ENCODE peak calls at places on chromosomes 1 and 21, in ten cellular contexts. One of them, this sample, is unnamed.

GRCh38 chr1:191757003-191757402 is 401.3 kb upstream of the RGS18 start:
- DNase-seq in GM23248: no peak
- DNase-seq in PC-3: no peak
- DNase-seq in substantia nigra: no peak
- DNase-seq in A549: no peak
- DNase-seq in endothelial cell of umbilical vein: no peak
- DNase-seq in lower lobe of right lung: no peak
- DNase-seq in CD8-positive, alpha-beta memory T cell: no peak
- DNase-seq in mesenchymal stem cell: no peak
- DNase-seq in tibial artery: no peak
- DNase-seq in this sample: no peak

GRCh38 chr1:100622966-100623762 is 85.2 kb downstream of the GPR88 start:
- DNase-seq in lower lobe of right lung: no peak
- DNase-seq in endothelial cell of umbilical vein: no peak
- DNase-seq in PC-3: peak
- DNase-seq in substantia nigra: no peak
- DNase-seq in A549: no peak
- DNase-seq in GM23248: peak
- DNase-seq in mesenchymal stem cell: peak
- DNase-seq in tibial artery: no peak
- DNase-seq in CD8-positive, alpha-beta memory T cell: no peak
- DNase-seq in this sample: no peak

GRCh38 chr1:151458936-151459330 is 361 bp downstream of the POGZ start:
- DNase-seq in lower lobe of right lung: peak
- DNase-seq in tibial artery: peak
- DNase-seq in PC-3: peak
- DNase-seq in CD8-positive, alpha-beta memory T cell: peak
- DNase-seq in A549: peak
- DNase-seq in endothelial cell of umbilical vein: peak
- DNase-seq in mesenchymal stem cell: peak
- DNase-seq in GM23248: peak
- DNase-seq in substantia nigra: peak
- DNase-seq in this sample: peak

GRCh38 chr21:19759836-19760235 is 1238.4 kb upstream of the NCAM2 start:
- DNase-seq in tibial artery: no peak
- DNase-seq in lower lobe of right lung: no peak
- DNase-seq in PC-3: no peak
- DNase-seq in GM23248: no peak
- DNase-seq in CD8-positive, alpha-beta memory T cell: no peak
- DNase-seq in A549: no peak
- DNase-seq in substantia nigra: no peak
- DNase-seq in endothelial cell of umbilical vein: no peak
- DNase-seq in mesenchymal stem cell: no peak
- DNase-seq in this sample: no peak

GRCh38 chr1:247118946-247119446 is 14.8 kb upstream of the ZNF669 start:
- DNase-seq in A549: peak
- DNase-seq in mesenchymal stem cell: no peak
- DNase-seq in GM23248: peak
- DNase-seq in lower lobe of right lung: no peak
- DNase-seq in CD8-positive, alpha-beta memory T cell: no peak
- DNase-seq in substantia nigra: no peak
- DNase-seq in endothelial cell of umbilical vein: no peak
- DNase-seq in tibial artery: no peak
- DNase-seq in PC-3: peak
- DNase-seq in this sample: no peak

GRCh38 chr1:235758931-235759330 is 107.8 kb downstream of the LYST start:
- DNase-seq in tibial artery: no peak
- DNase-seq in A549: no peak
- DNase-seq in mesenchymal stem cell: peak
- DNase-seq in PC-3: no peak
- DNase-seq in CD8-positive, alpha-beta memory T cell: no peak
- DNase-seq in substantia nigra: no peak
- DNase-seq in GM23248: no peak
- DNase-seq in lower lobe of right lung: no peak
- DNase-seq in endothelial cell of umbilical vein: no peak
- DNase-seq in this sample: peak

GRCh38 chr1:24562625-24563024 is 6.7 kb downstream of the NCMAP start:
- DNase-seq in tibial artery: peak
- DNase-seq in GM23248: no peak
- DNase-seq in PC-3: peak
- DNase-seq in mesenchymal stem cell: no peak
- DNase-seq in endothelial cell of umbilical vein: no peak
- DNase-seq in CD8-positive, alpha-beta memory T cell: no peak
- DNase-seq in substantia nigra: no peak
- DNase-seq in A549: no peak
- DNase-seq in lower lobe of right lung: no peak
- DNase-seq in this sample: no peak

GRCh38 chr1:39896909-39897685 is 4.6 kb downstream of the MYCL start:
- DNase-seq in CD8-positive, alpha-beta memory T cell: no peak
- DNase-seq in substantia nigra: no peak
- DNase-seq in PC-3: no peak
- DNase-seq in A549: no peak
- DNase-seq in mesenchymal stem cell: peak
- DNase-seq in lower lobe of right lung: no peak
- DNase-seq in endothelial cell of umbilical vein: no peak
- DNase-seq in tibial artery: no peak
- DNase-seq in GM23248: peak
- DNase-seq in this sample: no peak

GRCh38 chr1:88890790-88891317 is 513 bp downstream of the GTF2B start:
- DNase-seq in substantia nigra: peak
- DNase-seq in tibial artery: no peak
- DNase-seq in mesenchymal stem cell: peak
- DNase-seq in endothelial cell of umbilical vein: peak
- DNase-seq in GM23248: peak
- DNase-seq in A549: no peak
- DNase-seq in lower lobe of right lung: no peak
- DNase-seq in CD8-positive, alpha-beta memory T cell: peak
- DNase-seq in PC-3: peak
- DNase-seq in this sample: no peak

GRCh38 chr1:19436716-19437476 is 48.4 kb downstream of the CAPZB start:
- DNase-seq in substantia nigra: peak
- DNase-seq in PC-3: peak
- DNase-seq in mesenchymal stem cell: peak
- DNase-seq in A549: no peak
- DNase-seq in GM23248: peak
- DNase-seq in CD8-positive, alpha-beta memory T cell: no peak
- DNase-seq in tibial artery: peak
- DNase-seq in lower lobe of right lung: peak
- DNase-seq in endothelial cell of umbilical vein: peak
- DNase-seq in this sample: no peak

GRCh38 chr1:84300501-84300900 is 1.0 kb upstream of the SAMD13 start:
- DNase-seq in substantia nigra: no peak
- DNase-seq in tibial artery: no peak
- DNase-seq in mesenchymal stem cell: no peak
- DNase-seq in lower lobe of right lung: no peak
- DNase-seq in PC-3: no peak
- DNase-seq in GM23248: no peak
- DNase-seq in endothelial cell of umbilical vein: no peak
- DNase-seq in A549: no peak
- DNase-seq in CD8-positive, alpha-beta memory T cell: no peak
- DNase-seq in this sample: no peak
- H3K27ac ChIP-seq in substantia nigra: peak
- H3K27ac ChIP-seq in tibial artery: no peak
- H3K27ac ChIP-seq in mesenchymal stem cell: no peak
- H3K27ac ChIP-seq in lower lobe of right lung: no peak
- H3K27ac ChIP-seq in PC-3: peak
- H3K27ac ChIP-seq in GM23248: peak
- H3K27ac ChIP-seq in endothelial cell of umbilical vein: peak
- H3K27ac ChIP-seq in A549: peak
- H3K27ac ChIP-seq in CD8-positive, alpha-beta memory T cell: no peak
- H3K27ac ChIP-seq in this sample: no peak

DNA sequence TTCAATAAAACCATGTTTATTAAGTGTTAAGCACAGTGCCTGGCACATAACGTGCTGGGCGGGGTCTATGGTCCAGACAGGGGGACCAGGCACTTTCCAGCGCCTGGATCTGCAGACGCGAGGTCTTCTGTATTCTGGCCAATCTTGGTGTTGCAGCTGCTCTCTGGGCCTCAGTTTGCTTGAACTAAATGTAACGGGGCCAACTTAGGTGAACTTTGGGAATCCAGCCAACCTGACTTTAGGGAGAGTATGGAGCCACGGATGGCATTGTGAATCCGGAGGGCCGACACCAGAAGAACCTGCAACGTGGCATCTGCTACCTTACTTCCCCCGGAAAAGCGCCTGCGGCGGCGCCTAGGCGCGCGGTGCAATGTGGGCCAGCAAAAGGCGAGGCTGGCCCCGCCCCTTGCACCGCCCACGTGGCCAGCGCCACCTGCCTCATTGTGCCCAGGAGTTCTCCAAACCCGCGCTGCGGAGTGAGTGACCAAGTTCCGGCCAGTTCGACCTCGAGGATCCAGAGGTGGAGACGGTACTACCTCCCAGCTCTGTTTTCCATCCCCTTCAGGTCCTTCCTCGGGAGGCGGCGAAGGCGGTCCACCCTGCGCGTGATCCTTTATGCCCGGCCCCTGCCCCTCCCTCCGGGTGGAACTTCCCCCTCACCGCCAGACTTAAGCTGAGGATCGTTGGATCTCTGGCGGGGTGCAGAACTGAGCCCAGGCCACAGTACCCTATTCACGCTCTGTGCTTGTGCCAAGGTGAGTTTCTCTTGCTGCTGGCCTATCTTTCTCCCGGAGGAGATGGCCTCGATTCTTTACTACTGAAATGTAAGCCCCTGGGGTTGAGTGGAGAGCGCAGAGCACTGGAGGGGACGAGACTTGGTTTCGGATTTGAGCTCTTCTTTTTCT is at the start of gene AKR1A1:
- DNase-seq in tibial artery: peak
- DNase-seq in endothelial cell of umbilical vein: peak
- DNase-seq in CD8-positive, alpha-beta memory T cell: peak
- DNase-seq in PC-3: peak
- DNase-seq in A549: peak
- DNase-seq in mesenchymal stem cell: peak
- DNase-seq in substantia nigra: peak
- DNase-seq in GM23248: peak
- DNase-seq in lower lobe of right lung: peak
- DNase-seq in this sample: peak
- H3K27ac ChIP-seq in tibial artery: peak
- H3K27ac ChIP-seq in endothelial cell of umbilical vein: peak
- H3K27ac ChIP-seq in CD8-positive, alpha-beta memory T cell: peak
- H3K27ac ChIP-seq in PC-3: peak
- H3K27ac ChIP-seq in A549: peak
- H3K27ac ChIP-seq in mesenchymal stem cell: peak
- H3K27ac ChIP-seq in substantia nigra: peak
- H3K27ac ChIP-seq in GM23248: peak
- H3K27ac ChIP-seq in lower lobe of right lung: peak
- H3K27ac ChIP-seq in this sample: peak

GRCh38 chr1:110684476-110684875 is 9.7 kb upstream of the KCNA3 start:
- DNase-seq in PC-3: no peak
- DNase-seq in mesenchymal stem cell: no peak
- DNase-seq in A549: no peak
- DNase-seq in tibial artery: no peak
- DNase-seq in GM23248: no peak
- DNase-seq in CD8-positive, alpha-beta memory T cell: no peak
- DNase-seq in endothelial cell of umbilical vein: no peak
- DNase-seq in lower lobe of right lung: no peak
- DNase-seq in substantia nigra: no peak
- DNase-seq in this sample: no peak

GRCh38 chr1:110689868-110690267 is 15.1 kb upstream of the KCNA3 start:
- DNase-seq in GM23248: no peak
- DNase-seq in mesenchymal stem cell: no peak
- DNase-seq in lower lobe of right lung: no peak
- DNase-seq in A549: no peak
- DNase-seq in PC-3: no peak
- DNase-seq in endothelial cell of umbilical vein: no peak
- DNase-seq in substantia nigra: no peak
- DNase-seq in CD8-positive, alpha-beta memory T cell: no peak
- DNase-seq in tibial artery: no peak
- DNase-seq in this sample: no peak

GRCh38 chr1:110690966-110691365 is 16.2 kb upstream of the KCNA3 start:
- DNase-seq in GM23248: no peak
- DNase-seq in endothelial cell of umbilical vein: no peak
- DNase-seq in CD8-positive, alpha-beta memory T cell: no peak
- DNase-seq in mesenchymal stem cell: no peak
- DNase-seq in tibial artery: no peak
- DNase-seq in PC-3: no peak
- DNase-seq in lower lobe of right lung: no peak
- DNase-seq in A549: no peak
- DNase-seq in substantia nigra: no peak
- DNase-seq in this sample: no peak

GRCh38 chr1:110686188-110686587 is 11.4 kb upstream of the KCNA3 start:
- DNase-seq in substantia nigra: no peak
- DNase-seq in tibial artery: no peak
- DNase-seq in CD8-positive, alpha-beta memory T cell: peak
- DNase-seq in lower lobe of right lung: no peak
- DNase-seq in PC-3: no peak
- DNase-seq in endothelial cell of umbilical vein: no peak
- DNase-seq in mesenchymal stem cell: no peak
- DNase-seq in A549: no peak
- DNase-seq in GM23248: no peak
- DNase-seq in this sample: no peak

DNA sequence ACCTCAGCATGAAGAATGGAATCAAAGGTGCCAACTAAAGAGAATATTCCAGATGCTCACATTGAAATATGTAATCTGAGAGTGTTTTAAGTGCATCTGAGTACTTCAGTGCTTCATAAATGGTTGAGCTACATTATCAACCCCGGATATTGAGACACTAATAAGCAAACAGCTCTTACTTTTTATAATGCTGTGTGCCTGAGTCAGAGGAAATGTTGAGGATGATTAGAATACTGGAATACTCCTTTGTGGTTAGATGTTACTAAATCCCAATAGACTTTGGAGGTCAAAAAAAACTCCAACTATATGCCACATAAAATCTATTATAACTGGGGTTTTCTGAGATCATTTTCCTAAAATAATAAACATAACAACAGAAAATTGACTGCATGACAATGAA is 12.5 kb upstream of the KCNA3 start:
- DNase-seq in lower lobe of right lung: no peak
- DNase-seq in endothelial cell of umbilical vein: no peak
- DNase-seq in A549: no peak
- DNase-seq in PC-3: peak
- DNase-seq in mesenchymal stem cell: no peak
- DNase-seq in tibial artery: no peak
- DNase-seq in substantia nigra: no peak
- DNase-seq in CD8-positive, alpha-beta memory T cell: no peak
- DNase-seq in GM23248: peak
- DNase-seq in this sample: no peak
- H3K27ac ChIP-seq in lower lobe of right lung: no peak
- H3K27ac ChIP-seq in endothelial cell of umbilical vein: no peak
- H3K27ac ChIP-seq in A549: no peak
- H3K27ac ChIP-seq in PC-3: no peak
- H3K27ac ChIP-seq in mesenchymal stem cell: no peak
- H3K27ac ChIP-seq in tibial artery: no peak
- H3K27ac ChIP-seq in substantia nigra: no peak
- H3K27ac ChIP-seq in CD8-positive, alpha-beta memory T cell: no peak
- H3K27ac ChIP-seq in GM23248: no peak
- H3K27ac ChIP-seq in this sample: peak

DNA sequence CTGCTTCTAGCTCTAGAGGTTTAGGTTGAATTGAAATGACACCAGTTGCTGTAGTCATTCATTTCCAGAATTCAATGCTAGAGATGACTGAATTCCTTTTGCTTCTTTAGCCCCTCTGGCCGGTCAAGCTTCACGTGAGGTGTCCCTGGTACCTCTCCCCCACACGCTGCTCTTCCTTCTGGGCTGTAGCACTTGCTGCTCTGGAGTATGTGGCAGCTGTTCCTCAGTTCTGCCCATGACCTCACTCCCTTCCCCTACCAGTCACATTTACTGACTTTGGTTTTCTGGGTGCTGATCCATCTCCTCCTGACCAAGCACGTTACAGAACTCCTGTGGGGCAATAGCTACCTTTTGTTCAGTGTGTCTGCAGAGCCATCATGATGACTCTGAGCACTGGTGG is 128.0 kb downstream of the HHAT start:
- DNase-seq in tibial artery: no peak
- DNase-seq in GM23248: no peak
- DNase-seq in mesenchymal stem cell: no peak
- DNase-seq in PC-3: no peak
- DNase-seq in lower lobe of right lung: no peak
- DNase-seq in A549: no peak
- DNase-seq in substantia nigra: no peak
- DNase-seq in endothelial cell of umbilical vein: no peak
- DNase-seq in CD8-positive, alpha-beta memory T cell: no peak
- DNase-seq in this sample: no peak
- H3K27ac ChIP-seq in tibial artery: no peak
- H3K27ac ChIP-seq in GM23248: no peak
- H3K27ac ChIP-seq in mesenchymal stem cell: no peak
- H3K27ac ChIP-seq in PC-3: no peak
- H3K27ac ChIP-seq in lower lobe of right lung: no peak
- H3K27ac ChIP-seq in A549: no peak
- H3K27ac ChIP-seq in substantia nigra: no peak
- H3K27ac ChIP-seq in endothelial cell of umbilical vein: no peak
- H3K27ac ChIP-seq in CD8-positive, alpha-beta memory T cell: no peak
- H3K27ac ChIP-seq in this sample: no peak